ENCODE peak calls at places on chromosomes 7 and 10, in six cellular contexts. One of them, this sample, is unnamed. For H3K4me1 and H3K36me3, the result is how much of the 10 kb centered on the place peaks cover.

GRCh38 chr10:66301078-66301477 is 624.8 kb upstream of the LRRTM3 start:
- DNase-seq in effector memory CD4-positive, alpha-beta T cell: no peak
- DNase-seq in thoracic aorta: no peak
- DNase-seq in body of pancreas: no peak
- DNase-seq in Caco-2: no peak
- DNase-seq in hepatocyte: no peak
- DNase-seq in this sample: no peak

GRCh38 chr10:21943633-21944265 is 59.8 kb downstream of the DNAJC1 start:
- DNase-seq in hepatocyte: no peak
- DNase-seq in effector memory CD4-positive, alpha-beta T cell: no peak
- DNase-seq in body of pancreas: no peak
- DNase-seq in thoracic aorta: no peak
- DNase-seq in Caco-2: no peak
- DNase-seq in this sample: no peak

GRCh38 chr10:115989621-115990020 is 283.4 kb downstream of the GFRA1 start:
- DNase-seq in body of pancreas: no peak
- DNase-seq in thoracic aorta: no peak
- DNase-seq in hepatocyte: no peak
- DNase-seq in effector memory CD4-positive, alpha-beta T cell: no peak
- DNase-seq in Caco-2: no peak
- DNase-seq in this sample: no peak

GRCh38 chr10:99560277-99561126 is 27.8 kb downstream of the NKX2-3 start:
- DNase-seq in thoracic aorta: no peak
- DNase-seq in Caco-2: peak
- DNase-seq in body of pancreas: peak
- DNase-seq in hepatocyte: peak
- DNase-seq in effector memory CD4-positive, alpha-beta T cell: peak
- DNase-seq in this sample: peak

GRCh38 chr7:81167934-81168333 is 249.1 kb upstream of the SEMA3C start:
- DNase-seq in Caco-2: no peak
- DNase-seq in effector memory CD4-positive, alpha-beta T cell: no peak
- DNase-seq in thoracic aorta: no peak
- DNase-seq in hepatocyte: no peak
- DNase-seq in body of pancreas: no peak
- DNase-seq in this sample: no peak

GRCh38 chr10:126479280-126479679 is 91.0 kb upstream of the ADAM12 start:
- DNase-seq in thoracic aorta: no peak
- DNase-seq in effector memory CD4-positive, alpha-beta T cell: no peak
- DNase-seq in hepatocyte: no peak
- DNase-seq in Caco-2: no peak
- DNase-seq in body of pancreas: no peak
- DNase-seq in this sample: no peak

GRCh38 chr7:12032146-12032545 is 178.9 kb upstream of the TMEM106B start:
- DNase-seq in effector memory CD4-positive, alpha-beta T cell: no peak
- DNase-seq in Caco-2: no peak
- DNase-seq in hepatocyte: no peak
- DNase-seq in body of pancreas: no peak
- DNase-seq in thoracic aorta: no peak
- DNase-seq in this sample: no peak

GRCh38 chr7:25821225-25821624 is 330.8 kb upstream of the NFE2L3 start:
- DNase-seq in body of pancreas: no peak
- DNase-seq in thoracic aorta: no peak
- DNase-seq in Caco-2: no peak
- DNase-seq in hepatocyte: no peak
- DNase-seq in effector memory CD4-positive, alpha-beta T cell: no peak
- DNase-seq in this sample: no peak

GRCh38 chr10:101512741-101513140 is 75.3 kb downstream of the POLL start:
- DNase-seq in thoracic aorta: no peak
- DNase-seq in Caco-2: no peak
- DNase-seq in effector memory CD4-positive, alpha-beta T cell: no peak
- DNase-seq in hepatocyte: no peak
- DNase-seq in body of pancreas: no peak
- DNase-seq in this sample: no peak

GRCh38 chr7:3437467-3437866 is 136.4 kb downstream of the SDK1 start:
- DNase-seq in body of pancreas: no peak
- DNase-seq in effector memory CD4-positive, alpha-beta T cell: no peak
- DNase-seq in thoracic aorta: no peak
- DNase-seq in Caco-2: no peak
- DNase-seq in hepatocyte: no peak
- DNase-seq in this sample: no peak

GRCh38 chr7:100966542-100967291 is 2.6 kb upstream of the MUC12 start:
- DNase-seq in Caco-2: peak
- DNase-seq in hepatocyte: no peak
- DNase-seq in effector memory CD4-positive, alpha-beta T cell: no peak
- DNase-seq in body of pancreas: no peak
- DNase-seq in thoracic aorta: no peak
- DNase-seq in this sample: peak

GRCh38 chr7:50664461-50664922 is 99.3 kb upstream of the DDC start:
- DNase-seq in Caco-2: no peak
- DNase-seq in body of pancreas: no peak
- DNase-seq in effector memory CD4-positive, alpha-beta T cell: no peak
- DNase-seq in hepatocyte: no peak
- DNase-seq in thoracic aorta: no peak
- DNase-seq in this sample: no peak

GRCh38 chr10:128854965-128855364 is 612.1 kb upstream of the MGMT start:
- DNase-seq in hepatocyte: peak
- DNase-seq in thoracic aorta: no peak
- DNase-seq in Caco-2: no peak
- DNase-seq in effector memory CD4-positive, alpha-beta T cell: no peak
- DNase-seq in body of pancreas: peak
- DNase-seq in this sample: no peak

DNA sequence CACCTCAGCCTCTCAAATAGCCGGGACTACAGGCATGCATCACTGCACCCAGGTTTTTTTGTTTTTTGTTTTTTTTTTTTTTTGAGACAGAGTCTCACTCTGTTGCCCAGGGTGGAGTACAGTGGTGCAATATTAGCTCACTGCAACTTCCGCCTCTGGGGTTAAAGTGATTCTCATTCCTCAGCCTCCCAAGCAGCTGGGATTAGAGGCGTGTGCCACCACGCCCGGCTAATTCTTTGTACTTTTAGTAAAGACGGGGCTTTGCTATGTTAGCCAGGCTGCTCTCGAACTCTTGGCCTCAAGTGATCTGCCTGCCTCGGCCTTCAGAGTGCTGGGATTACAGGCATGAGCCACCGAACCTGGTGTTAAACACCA is 107.5 kb upstream of the KIF5B start:
- DNase-seq in body of pancreas: no peak
- DNase-seq in hepatocyte: no peak
- DNase-seq in effector memory CD4-positive, alpha-beta T cell: no peak
- DNase-seq in thoracic aorta: no peak
- DNase-seq in Caco-2: peak
- DNase-seq in this sample: no peak
- H3K4me1 ChIP-seq in body of pancreas: under half
- H3K4me1 ChIP-seq in hepatocyte: under half
- H3K4me1 ChIP-seq in effector memory CD4-positive, alpha-beta T cell: under half
- H3K4me1 ChIP-seq in thoracic aorta: under half
- H3K4me1 ChIP-seq in Caco-2: under half
- H3K4me1 ChIP-seq in this sample: under half

GRCh38 chr7:4737300-4737699 is 38.1 kb upstream of the AP5Z1 start:
- DNase-seq in thoracic aorta: no peak
- DNase-seq in body of pancreas: no peak
- DNase-seq in Caco-2: no peak
- DNase-seq in hepatocyte: no peak
- DNase-seq in effector memory CD4-positive, alpha-beta T cell: no peak
- DNase-seq in this sample: no peak

GRCh38 chr7:4740796-4741195 is 34.6 kb upstream of the AP5Z1 start:
- DNase-seq in thoracic aorta: no peak
- DNase-seq in body of pancreas: no peak
- DNase-seq in effector memory CD4-positive, alpha-beta T cell: no peak
- DNase-seq in Caco-2: no peak
- DNase-seq in hepatocyte: no peak
- DNase-seq in this sample: no peak

GRCh38 chr7:4739528-4739992 is 35.9 kb upstream of the AP5Z1 start:
- DNase-seq in hepatocyte: peak
- DNase-seq in Caco-2: peak
- DNase-seq in body of pancreas: peak
- DNase-seq in thoracic aorta: no peak
- DNase-seq in effector memory CD4-positive, alpha-beta T cell: peak
- DNase-seq in this sample: no peak

GRCh38 chr7:4742051-4742573 is 33.3 kb upstream of the AP5Z1 start:
- DNase-seq in effector memory CD4-positive, alpha-beta T cell: no peak
- DNase-seq in Caco-2: no peak
- DNase-seq in body of pancreas: no peak
- DNase-seq in hepatocyte: peak
- DNase-seq in thoracic aorta: no peak
- DNase-seq in this sample: no peak

DNA sequence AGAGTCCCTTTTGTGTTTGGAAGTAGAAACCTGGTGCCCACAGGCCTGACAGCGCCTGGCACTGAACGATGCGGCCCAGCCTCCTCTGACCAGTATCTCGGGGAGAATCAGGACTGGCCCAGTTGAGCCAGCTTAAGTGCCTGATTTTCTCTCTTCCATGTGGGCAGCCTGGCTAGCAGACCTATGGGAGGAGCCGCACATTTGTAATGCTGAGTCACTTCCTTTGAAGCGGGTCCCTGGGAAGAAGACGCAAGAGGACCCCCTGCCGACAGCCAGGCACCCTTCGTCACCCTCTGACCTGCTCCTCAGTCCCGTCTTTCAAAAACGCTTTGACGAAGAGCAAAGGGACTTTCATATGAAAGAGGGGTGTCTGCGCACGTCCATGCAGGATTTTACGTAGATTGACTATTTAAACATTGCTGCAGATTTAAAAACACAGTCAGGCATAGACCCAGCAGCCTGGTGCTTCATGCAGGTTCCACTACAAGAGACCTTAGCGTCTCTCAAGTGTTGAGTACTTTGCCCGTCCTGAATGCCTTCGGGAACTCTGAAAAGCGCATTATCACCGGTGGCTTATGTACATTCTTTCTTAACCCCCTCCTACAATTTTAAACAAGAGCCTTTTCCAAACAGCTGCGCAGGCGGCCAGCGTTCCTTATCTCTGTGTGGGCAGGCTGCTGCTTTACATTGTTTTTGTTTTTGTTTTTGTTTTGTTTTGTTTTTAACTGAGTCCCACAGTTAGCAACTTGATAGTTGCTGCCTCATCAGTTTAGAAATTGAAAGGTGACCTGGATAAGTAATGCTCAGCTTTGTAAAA is 36.5 kb upstream of the AP5Z1 start:
- DNase-seq in body of pancreas: peak
- DNase-seq in Caco-2: peak
- DNase-seq in hepatocyte: peak
- DNase-seq in effector memory CD4-positive, alpha-beta T cell: no peak
- DNase-seq in thoracic aorta: peak
- DNase-seq in this sample: peak
- H3K4me3 ChIP-seq in body of pancreas: no peak
- H3K4me3 ChIP-seq in Caco-2: peak
- H3K4me3 ChIP-seq in hepatocyte: peak
- H3K4me3 ChIP-seq in effector memory CD4-positive, alpha-beta T cell: peak
- H3K4me3 ChIP-seq in thoracic aorta: peak
- H3K4me3 ChIP-seq in this sample: no peak

GRCh38 chr10:95125582-95125981 is 56.3 kb upstream of the CYP2C8 start:
- DNase-seq in effector memory CD4-positive, alpha-beta T cell: no peak
- DNase-seq in body of pancreas: no peak
- DNase-seq in hepatocyte: no peak
- DNase-seq in Caco-2: no peak
- DNase-seq in thoracic aorta: no peak
- DNase-seq in this sample: no peak

GRCh38 chr10:95116869-95117269 is 47.6 kb upstream of the CYP2C8 start:
- DNase-seq in body of pancreas: no peak
- DNase-seq in Caco-2: no peak
- DNase-seq in effector memory CD4-positive, alpha-beta T cell: no peak
- DNase-seq in thoracic aorta: no peak
- DNase-seq in hepatocyte: no peak
- DNase-seq in this sample: no peak

DNA sequence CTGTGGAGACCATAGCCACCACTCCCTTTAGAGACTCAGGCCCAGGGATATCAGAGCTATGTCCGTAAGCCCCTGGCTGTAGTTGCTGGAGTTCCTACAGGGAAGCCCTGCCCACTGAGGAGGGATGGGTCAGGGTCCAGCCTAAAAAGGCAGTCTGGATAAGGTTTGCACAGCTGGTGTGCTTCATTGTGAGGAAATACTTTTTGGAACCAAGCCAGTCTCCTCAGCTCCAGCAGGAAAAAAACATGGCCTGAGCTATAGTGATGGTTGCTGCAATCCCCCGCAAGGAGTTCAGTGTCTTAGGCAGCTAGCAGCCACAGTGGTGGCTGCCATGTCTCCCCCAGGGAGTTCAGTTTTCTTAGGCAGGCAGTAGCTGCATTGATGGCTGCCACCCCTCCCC is 52.6 kb upstream of the CYP2C8 start:
- DNase-seq in effector memory CD4-positive, alpha-beta T cell: no peak
- DNase-seq in Caco-2: no peak
- DNase-seq in body of pancreas: peak
- DNase-seq in thoracic aorta: no peak
- DNase-seq in hepatocyte: peak
- DNase-seq in this sample: no peak
- H3K36me3 ChIP-seq in effector memory CD4-positive, alpha-beta T cell: under half
- H3K36me3 ChIP-seq in Caco-2: under half
- H3K36me3 ChIP-seq in body of pancreas: under half
- H3K36me3 ChIP-seq in thoracic aorta: under half
- H3K36me3 ChIP-seq in hepatocyte: under half
- H3K36me3 ChIP-seq in this sample: under half

DNA sequence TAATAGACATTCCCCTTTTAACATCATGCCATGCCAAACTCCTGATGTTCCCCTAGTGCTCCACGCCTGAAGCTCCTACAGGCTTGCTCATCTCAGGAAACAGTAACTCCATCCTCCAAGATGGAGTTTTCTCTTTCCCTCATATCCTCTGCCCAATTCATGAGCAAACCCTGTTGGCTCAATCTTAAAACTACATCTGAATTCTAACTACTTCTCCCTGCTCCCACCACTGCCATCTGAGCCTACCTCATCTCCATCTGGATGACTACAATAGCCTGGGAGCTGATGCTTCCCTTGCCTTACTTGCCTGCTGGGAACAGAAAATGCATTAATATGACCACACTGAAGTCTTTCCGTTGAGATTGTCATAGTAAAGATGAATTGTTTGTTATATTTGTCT is 271.7 kb upstream of the MKLN1 start:
- DNase-seq in thoracic aorta: no peak
- DNase-seq in body of pancreas: no peak
- DNase-seq in Caco-2: no peak
- DNase-seq in effector memory CD4-positive, alpha-beta T cell: no peak
- DNase-seq in hepatocyte: no peak
- DNase-seq in this sample: no peak
- H3K4me1 ChIP-seq in thoracic aorta: under half
- H3K4me1 ChIP-seq in body of pancreas: half or more
- H3K4me1 ChIP-seq in Caco-2: under half
- H3K4me1 ChIP-seq in effector memory CD4-positive, alpha-beta T cell: half or more
- H3K4me1 ChIP-seq in hepatocyte: under half
- H3K4me1 ChIP-seq in this sample: under half

GRCh38 chr10:14588084-14588937 is 186.4 kb downstream of the FAM107B start:
- DNase-seq in hepatocyte: peak
- DNase-seq in Caco-2: peak
- DNase-seq in effector memory CD4-positive, alpha-beta T cell: no peak
- DNase-seq in thoracic aorta: no peak
- DNase-seq in body of pancreas: peak
- DNase-seq in this sample: no peak
- H3K4me3 ChIP-seq in hepatocyte: no peak
- H3K4me3 ChIP-seq in Caco-2: no peak
- H3K4me3 ChIP-seq in effector memory CD4-positive, alpha-beta T cell: peak
- H3K4me3 ChIP-seq in thoracic aorta: peak
- H3K4me3 ChIP-seq in body of pancreas: no peak
- H3K4me3 ChIP-seq in this sample: no peak

DNA sequence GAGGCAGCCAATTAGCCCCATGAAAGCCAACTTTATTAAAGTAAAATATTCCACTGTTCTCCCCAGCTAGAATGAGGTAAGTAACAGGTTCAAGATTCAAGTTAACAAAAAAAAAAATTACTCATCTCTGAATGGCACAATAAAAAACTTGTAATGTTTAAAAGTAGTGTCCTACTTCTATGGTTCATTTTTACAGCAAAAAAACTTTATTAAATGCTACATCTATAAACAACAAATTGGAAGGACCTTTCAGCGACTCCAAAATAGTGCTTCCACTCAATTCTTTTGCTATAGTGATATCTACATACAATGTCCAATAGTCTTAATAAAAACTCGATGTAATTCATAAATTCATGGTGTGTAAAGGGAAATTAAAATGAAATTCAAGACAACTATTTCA is 59.2 kb downstream of the EZH2 start:
- DNase-seq in hepatocyte: no peak
- DNase-seq in body of pancreas: no peak
- DNase-seq in thoracic aorta: no peak
- DNase-seq in Caco-2: no peak
- DNase-seq in effector memory CD4-positive, alpha-beta T cell: no peak
- DNase-seq in this sample: no peak
- H3K36me3 ChIP-seq in hepatocyte: under half
- H3K36me3 ChIP-seq in body of pancreas: under half
- H3K36me3 ChIP-seq in thoracic aorta: under half
- H3K36me3 ChIP-seq in Caco-2: under half
- H3K36me3 ChIP-seq in effector memory CD4-positive, alpha-beta T cell: under half
- H3K36me3 ChIP-seq in this sample: under half